ENCODE peak calls at places on chromosome 12, in nine cellular contexts. K, C, U, W, F, X, E, S and B are unnamed samples.

GRCh38 chr12:12266389-12266872 is 413 bp downstream of the LRP6 start:
- DNase-seq in K (no peak), C (no peak), U (no peak), W (no peak), F (peak; percentile 10), X (no peak), E (no peak), S (no peak), B (no peak)

GRCh38 chr12:62898568-62898967 is 36.4 kb downstream of the PPM1H start:
- DNase-seq in K (no peak), C (no peak), U (no peak), W (peak; percentile 31), F (peak; percentile 37), X (no peak), E (no peak), S (no peak), B (no peak)

GRCh38 chr12:101695698-101696097 is 1.7 kb upstream of the CHPT1 start:
- DNase-seq in K (no peak), C (no peak), U (no peak), W (peak; percentile 39), F (peak; percentile 47), X (no peak), E (no peak), S (no peak), B (no peak)

GRCh38 chr12:121781751-121782615 is 11.5 kb downstream of the RHOF start:
- DNase-seq in K (no peak), C (peak; percentile 46), U (no peak), W (peak; percentile 59), F (peak; percentile 58), X (no peak), E (no peak), S (no peak), B (no peak)

GRCh38 chr12:124721501-124722154 is 142.0 kb downstream of the SCARB1 start:
- DNase-seq in K (no peak), C (no peak), U (no peak), W (no peak), F (no peak), X (no peak), E (no peak), S (no peak), B (no peak)

GRCh38 chr12:91225316-91225715 is 42.7 kb upstream of the DCN start:
- DNase-seq in K (no peak), C (no peak), U (no peak), W (peak; percentile 49), F (peak; percentile 52), X (no peak), E (no peak), S (no peak), B (no peak)

GRCh38 chr12:42756841-42757661 is 167.5 kb upstream of the PRICKLE1 start:
- DNase-seq in K (no peak), C (no peak), U (no peak), W (peak; percentile 99), F (peak; percentile 94), X (no peak), E (no peak), S (peak; percentile 44), B (no peak)

GRCh38 chr12:1122803-1123202 is 131.8 kb downstream of the ERC1 start:
- DNase-seq in K (no peak), C (peak; percentile 48), U (peak; percentile 25), W (peak; percentile 38), F (no peak), X (no peak), E (peak; percentile 7), S (no peak), B (no peak)

GRCh38 chr12:68559984-68560822 is 50.5 kb upstream of the RAP1B start:
- DNase-seq in K (peak; percentile 71), C (no peak), U (no peak), W (peak; percentile 62), F (no peak), X (no peak), E (peak; percentile 8), S (no peak), B (no peak)

GRCh38 chr12:2265461-2266167 is 212.8 kb downstream of the CACNA1C start:
- DNase-seq in K (no peak), C (no peak), U (no peak), W (peak; percentile 63), F (peak; percentile 86), X (no peak), E (no peak), S (no peak), B (no peak)

GRCh38 chr12:18955594-18955993 is 173.9 kb upstream of the PLEKHA5 start:
- DNase-seq in K (no peak), C (no peak), U (no peak), W (no peak), F (peak; percentile 33), X (no peak), E (no peak), S (no peak), B (no peak)

GRCh38 chr12:29889737-29890136 is 106.0 kb upstream of the TMTC1 start:
- DNase-seq in K (peak; percentile 67), C (no peak), U (no peak), W (peak; percentile 72), F (peak; percentile 84), X (no peak), E (no peak), S (no peak), B (no peak)

GRCh38 chr12:107405436-107405835 is 280.2 kb upstream of the PWP1 start:
- DNase-seq in K (no peak), C (no peak), U (no peak), W (no peak), F (no peak), X (no peak), E (no peak), S (no peak), B (no peak)

GRCh38 chr12:19482551-19483109 is 43.3 kb downstream of the AEBP2 start:
- DNase-seq in K (no peak), C (peak; percentile 78), U (peak; percentile 4), W (peak; percentile 51), F (no peak), X (no peak), E (no peak), S (no peak), B (no peak)

GRCh38 chr12:75820848-75821578 is 210.6 kb downstream of the PHLDA1 start:
- DNase-seq in K (peak; percentile 81), C (no peak), U (no peak), W (no peak), F (peak; percentile 93), X (no peak), E (no peak), S (no peak), B (no peak)

GRCh38 chr12:63846249-63846967 is 1.9 kb downstream of the SRGAP1 start:
- DNase-seq in K (no peak), C (no peak), U (no peak), W (no peak), F (no peak), X (no peak), E (no peak), S (no peak), B (no peak)

GRCh38 chr12:2624543-2625266 is 170.1 kb upstream of the FKBP4 start:
- DNase-seq in K (no peak), C (no peak), U (no peak), W (no peak), F (peak; percentile 2), X (peak; percentile 73), E (no peak), S (no peak), B (no peak)

GRCh38 chr12:52061470-52062166 is 8.2 kb upstream of the ATG101 start:
- DNase-seq in K (peak; percentile 82), C (no peak), U (no peak), W (no peak), F (no peak), X (no peak), E (no peak), S (no peak), B (no peak)

GRCh38 chr12:3325736-3326135 is 165.3 kb upstream of the PRMT8 start:
- DNase-seq in K (no peak), C (no peak), U (no peak), W (no peak), F (no peak), X (no peak), E (no peak), S (no peak), B (no peak)

GRCh38 chr12:24754690-24755638 is 193.9 kb downstream of the BCAT1 start:
- DNase-seq in K (no peak), C (peak; percentile 49), U (no peak), W (peak; percentile 92), F (peak; percentile 92), X (no peak), E (no peak), S (no peak), B (no peak)

GRCh38 chr12:84793558-84794367 is 118.8 kb downstream of the SLC6A15 start:
- DNase-seq in K (no peak), C (no peak), U (no peak), W (peak; percentile 20), F (peak; percentile 27), X (no peak), E (no peak), S (no peak), B (no peak)

GRCh38 chr12:92543872-92544271 is 158.9 kb upstream of the PLEKHG7 start:
- DNase-seq in K (no peak), C (no peak), U (no peak), W (no peak), F (no peak), X (no peak), E (no peak), S (no peak), B (no peak)

GRCh38 chr12:82838123-82838522 is 151.4 kb downstream of the TMTC2 start:
- DNase-seq in K (no peak), C (no peak), U (no peak), W (no peak), F (no peak), X (no peak), E (no peak), S (no peak), B (no peak)

GRCh38 chr12:106195638-106196037 is 52.2 kb downstream of the CKAP4 start:
- DNase-seq in K (peak; percentile 90), C (no peak), U (no peak), W (peak; percentile 79), F (peak; percentile 62), X (no peak), E (no peak), S (no peak), B (no peak)

GRCh38 chr12:94666158-94666557 is 15.8 kb upstream of the TMCC3 start:
- DNase-seq in K (no peak), C (no peak), U (no peak), W (no peak), F (no peak), X (no peak), E (no peak), S (no peak), B (no peak)

GRCh38 chr12:54658306-54659264 is 10.4 kb upstream of the DCD start:
- DNase-seq in K (no peak), C (peak; percentile 14), U (peak; percentile 7), W (peak; percentile 48), F (peak; percentile 57), X (no peak), E (no peak), S (peak; percentile 63), B (no peak)

GRCh38 chr12:104457746-104458644 is 1.2 kb downstream of the CHST11 start:
- DNase-seq in K (peak; percentile 66), C (peak; percentile 55), U (no peak), W (no peak), F (no peak), X (no peak), E (no peak), S (peak; percentile 55), B (no peak)